ENCODE peak calls at places on chromosome 1, in seven cellular contexts. E is naive thymus-derived CD4-positive, alpha-beta T cell; T is fibroblast of mammary gland; Q is heart right ventricle; X is CD8-positive, alpha-beta T cell; N is kidney epithelial cell; I is AG04450. Z is an unnamed sample.

GRCh38 chr1:111406325-111406768 is 21.2 kb downstream of the OVGP1 start:
- DNase-seq in N (no peak), I (no peak), X (peak; percentile 40), E (peak; percentile 54), Q (peak; percentile 71), T (peak; percentile 31), Z (peak; percentile 33)

GRCh38 chr1:11753555-11754208 is 8.3 kb upstream of the C1orf167 start:
- DNase-seq in T (no peak), Q (no peak), I (no peak), E (no peak), X (no peak), N (no peak), Z (no peak)

GRCh38 chr1:26787381-26787705 is 407 bp upstream of the PIGV start:
- DNase-seq in E (peak; percentile 49), Q (peak; percentile 12), X (no peak), T (peak; percentile 49), N (no peak), I (no peak), Z (no peak)

GRCh38 chr1:47469910-47470309 is 32.1 kb downstream of the FOXD2 start:
- DNase-seq in I (no peak), N (no peak), T (no peak), E (no peak), Q (no peak), X (no peak), Z (no peak)

GRCh38 chr1:89259283-89259971 is 13.2 kb downstream of the GBP5 start:
- DNase-seq in Q (no peak), N (no peak), T (no peak), I (no peak), X (peak; percentile 33), E (no peak), Z (peak; percentile 14)

GRCh38 chr1:176795929-176796328 is 333.0 kb downstream of the PAPPA2 start:
- DNase-seq in I (no peak), X (no peak), T (peak; percentile 44), E (no peak), Q (no peak), N (no peak), Z (no peak)

GRCh38 chr1:100440075-100440809 is 87.9 kb downstream of the CDC14A start:
- DNase-seq in Q (peak; percentile 16), E (peak; percentile 87), N (no peak), X (peak; percentile 71), T (no peak), I (no peak), Z (peak; percentile 82)

GRCh38 chr1:4076346-4076745 is 176.3 kb upstream of the C1orf174 start:
- DNase-seq in X (no peak), T (no peak), I (no peak), Q (no peak), N (no peak), E (no peak), Z (no peak)

GRCh38 chr1:80882552-80882951 is 918.2 kb upstream of the ADGRL2 start:
- DNase-seq in N (peak; percentile 21), T (peak; percentile 65), E (no peak), X (no peak), Q (no peak), I (peak; percentile 21), Z (peak; percentile 56)

GRCh38 chr1:107110346-107110745 is 30.5 kb upstream of the NTNG1 start:
- DNase-seq in Q (no peak), T (peak; percentile 12), E (no peak), N (no peak), I (no peak), X (no peak), Z (no peak)

GRCh38 chr1:235045921-235046601 is 82.6 kb downstream of the TOMM20 start:
- DNase-seq in Q (no peak), T (no peak), E (no peak), I (no peak), X (no peak), N (no peak), Z (no peak)

GRCh38 chr1:15171271-15171908 is 17.8 kb downstream of the TMEM51 start:
- DNase-seq in I (no peak), E (no peak), X (no peak), N (no peak), Q (no peak), T (no peak), Z (peak; percentile 71)

GRCh38 chr1:151834239-151834638 is 2.6 kb upstream of the RORC start:
- DNase-seq in X (no peak), I (no peak), Q (no peak), E (no peak), N (no peak), T (no peak), Z (peak; percentile 41)

GRCh38 chr1:227937031-227937430 is 10.7 kb downstream of the WNT9A start:
- DNase-seq in N (no peak), I (no peak), T (no peak), E (no peak), X (no peak), Q (no peak), Z (no peak)

GRCh38 chr1:184465489-184466146 is 78.8 kb downstream of the C1orf21 start:
- DNase-seq in I (no peak), Q (no peak), X (no peak), T (peak; percentile 8), N (no peak), E (no peak), Z (no peak)

GRCh38 chr1:886311-886710 is 37.4 kb upstream of the SAMD11 start:
- DNase-seq in E (no peak), I (no peak), Q (no peak), X (no peak), N (no peak), T (no peak), Z (no peak)

GRCh38 chr1:64909021-64909420 is 57.3 kb downstream of the JAK1 start:
- DNase-seq in X (no peak), I (no peak), Q (no peak), T (peak; percentile 24), N (no peak), E (no peak), Z (no peak)

GRCh38 chr1:218209351-218209861 is 75.7 kb upstream of the RRP15 start:
- DNase-seq in I (peak; percentile 53), E (no peak), N (peak; percentile 7), T (peak; percentile 69), Q (no peak), X (no peak), Z (no peak)

DNA sequence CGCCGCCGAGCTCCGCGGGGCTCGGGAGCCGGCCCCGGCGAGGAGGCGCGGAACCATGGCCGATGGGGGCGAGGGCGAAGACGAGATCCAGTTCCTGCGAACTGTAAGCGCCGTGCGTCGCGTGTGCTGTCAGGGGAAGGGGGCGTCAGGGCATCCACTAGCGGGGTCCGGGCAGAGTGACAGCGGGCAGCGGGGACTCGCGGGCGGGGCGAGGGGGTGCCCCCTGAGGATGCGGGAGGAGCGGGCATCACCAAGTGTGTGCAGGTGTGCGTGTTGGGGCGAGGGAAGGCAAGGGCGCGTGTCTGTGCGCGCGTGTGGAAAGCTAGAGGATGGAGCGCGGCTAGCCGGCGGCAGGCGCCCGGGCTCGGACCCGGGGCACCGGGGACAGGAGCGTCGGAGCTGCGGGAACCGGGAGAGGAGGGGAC is 495 bp downstream of the RYR2 start:
- DNase-seq in N (no peak), E (no peak), T (no peak), X (no peak), Q (no peak), I (no peak), Z (no peak)
- H3K4me3 ChIP-seq in N (no peak overlapping the region), E (no peak overlapping the region), T (no peak overlapping the region), X (no peak overlapping the region), Q (peak overlapping the region; percentile 78), I (no peak overlapping the region), Z (peak overlapping the region; percentile 4)

DNA sequence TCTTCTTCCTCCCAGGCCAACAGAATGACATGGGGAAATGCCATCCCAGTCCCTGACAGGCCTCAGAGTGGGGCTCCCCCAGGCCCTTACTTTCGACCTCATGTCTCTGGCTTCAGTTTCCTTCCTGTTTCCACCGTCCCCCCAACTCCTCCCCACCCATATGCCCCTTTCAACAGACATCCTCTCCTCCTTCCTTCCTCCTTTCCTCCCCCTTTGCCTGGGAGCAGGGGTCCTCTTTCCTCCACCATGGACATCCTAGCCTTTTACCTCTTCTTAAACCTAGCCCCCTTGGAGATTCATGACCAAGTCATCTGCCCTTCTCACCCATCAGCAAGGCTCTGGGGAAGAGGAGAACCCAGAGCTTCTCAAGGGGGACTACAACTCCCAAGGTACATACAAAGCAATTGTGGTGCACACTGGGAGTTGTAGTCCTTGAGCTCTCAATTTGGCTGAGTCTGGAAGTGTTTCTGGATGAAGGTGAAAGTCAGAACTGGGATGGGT is 4.0 kb downstream of the ZBTB7B start:
- DNase-seq in E (peak; percentile 50), T (no peak), N (no peak), X (no peak), Q (no peak), I (no peak), Z (no peak)
- H3K4me3 ChIP-seq in E (no peak overlapping the region), T (no peak overlapping the region), N (no peak overlapping the region), X (no peak overlapping the region), Q (no peak overlapping the region), I (no peak overlapping the region), Z (no peak overlapping the region)

GRCh38 chr1:36816348-36816747 is 218.0 kb downstream of the GRIK3 start:
- DNase-seq in X (no peak), T (no peak), E (no peak), Q (no peak), I (no peak), N (no peak), Z (no peak)

GRCh38 chr1:36814774-36815173 is 219.5 kb downstream of the GRIK3 start:
- DNase-seq in E (no peak), Q (no peak), I (no peak), N (no peak), X (no peak), T (no peak), Z (no peak)

GRCh38 chr1:36822648-36823047 is 211.7 kb downstream of the GRIK3 start:
- DNase-seq in Q (no peak), X (no peak), E (no peak), I (no peak), N (no peak), T (no peak), Z (no peak)

GRCh38 chr1:36821386-36821785 is 212.9 kb downstream of the GRIK3 start:
- DNase-seq in E (no peak), X (no peak), Q (no peak), I (no peak), T (no peak), N (no peak), Z (no peak)

DNA sequence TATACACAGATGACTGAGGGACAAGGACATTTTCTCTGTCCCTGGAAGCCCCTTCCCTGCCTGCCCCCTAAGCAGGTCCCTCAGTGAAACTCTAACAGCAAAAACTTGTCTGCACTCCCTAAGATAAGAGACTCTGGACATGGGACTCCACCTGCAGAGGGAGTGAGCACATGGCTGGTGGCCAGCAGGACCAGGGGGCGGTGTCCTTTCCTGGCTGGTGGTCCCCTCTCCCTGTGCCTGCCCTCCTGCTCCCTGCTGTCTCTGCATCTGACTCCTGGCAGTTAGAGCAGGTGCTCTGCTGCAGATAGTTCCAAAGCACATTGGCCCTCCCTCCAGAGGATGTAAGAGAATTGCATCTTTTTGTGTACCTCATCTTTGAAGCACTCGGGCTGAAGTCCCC is 215.5 kb downstream of the GRIK3 start:
- DNase-seq in T (no peak), E (no peak), N (no peak), X (no peak), Q (no peak), I (no peak), Z (no peak)
- H3K4me3 ChIP-seq in T (no peak overlapping the region), E (no peak overlapping the region), N (no peak overlapping the region), X (no peak overlapping the region), Q (no peak overlapping the region), I (no peak overlapping the region), Z (no peak overlapping the region)

DNA sequence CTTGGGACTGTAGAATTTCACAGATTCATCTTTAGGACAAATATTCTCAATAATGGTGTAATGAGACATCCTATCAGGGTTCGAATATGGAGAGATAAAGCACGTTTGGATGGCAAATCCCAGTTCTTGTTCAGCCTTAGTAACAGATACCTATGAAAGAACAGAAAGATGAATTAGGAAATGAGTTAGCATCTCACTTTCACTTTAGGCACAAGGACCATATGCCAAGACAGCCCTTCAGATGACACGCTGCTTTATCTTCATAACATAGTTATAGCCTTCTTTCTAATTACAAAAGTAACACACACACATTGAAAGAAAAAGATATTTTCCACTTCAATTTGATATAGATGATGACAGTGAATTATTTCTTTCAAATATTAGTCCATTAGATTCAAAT is 173.6 kb downstream of the TGFBR3 start:
- DNase-seq in X (no peak), I (no peak), N (no peak), E (no peak), Q (no peak), T (no peak), Z (no peak)
- H3K4me3 ChIP-seq in X (no peak overlapping the region), I (no peak overlapping the region), N (no peak overlapping the region), E (no peak overlapping the region), Q (peak overlapping the region; percentile 28), T (no peak overlapping the region), Z (no peak overlapping the region)